ENCODE peak calls at places on chromosome 21, in ten cellular contexts. W, R, G, L, T, E, P, J, Y and B are unnamed samples.

GRCh38 chr21:25550352-25550751 is 56.9 kb downstream of the MRPL39 start:
- DNase-seq in T (no peak), J (no peak), R (no peak), P (no peak), G (no peak), E (no peak), L (no peak), Y (no peak), W (no peak), B (no peak)

GRCh38 chr21:27739187-27739586 is 772.3 kb upstream of the ADAMTS5 start:
- DNase-seq in G (no peak), W (no peak), J (no peak), T (no peak), Y (no peak), L (no peak), R (no peak), E (no peak), P (no peak), B (no peak)

GRCh38 chr21:45383615-45384201 is 21.3 kb upstream of the COL18A1 start:
- DNase-seq in R (no peak), E (no peak), P (no peak), T (peak), W (no peak), G (no peak), Y (no peak), J (no peak), L (peak), B (no peak)

GRCh38 chr21:45859762-45860357 is 121.7 kb upstream of the COL6A1 start:
- DNase-seq in R (no peak), G (no peak), L (peak), J (no peak), E (no peak), W (no peak), Y (no peak), P (no peak), T (no peak), B (no peak)

GRCh38 chr21:16454371-16454770 is 724.6 kb downstream of the USP25 start:
- DNase-seq in J (no peak), E (no peak), Y (peak), L (no peak), T (no peak), P (no peak), W (no peak), R (peak), G (no peak), B (no peak)

GRCh38 chr21:44925027-44925755 is 4.5 kb upstream of the ITGB2 start:
- DNase-seq in R (no peak), Y (no peak), G (no peak), P (no peak), T (no peak), J (no peak), L (no peak), W (no peak), E (no peak), B (peak)

GRCh38 chr21:42660118-42660470 is 6.7 kb downstream of the PDE9A start:
- DNase-seq in R (no peak), Y (no peak), P (no peak), G (no peak), L (no peak), J (no peak), W (no peak), E (no peak), T (no peak), B (no peak)

GRCh38 chr21:39217356-39218081 is 34.3 kb upstream of the PSMG1 start:
- DNase-seq in W (no peak), R (no peak), G (no peak), P (no peak), L (no peak), Y (no peak), E (no peak), J (no peak), T (no peak), B (no peak)

GRCh38 chr21:36917487-36918158 is 48.8 kb downstream of the HLCS start:
- DNase-seq in E (peak), G (peak), W (no peak), R (peak), L (no peak), T (peak), P (peak), Y (peak), J (no peak), B (peak)

GRCh38 chr21:44613386-44614155 is 1.7 kb downstream of the KRTAP10-8 start:
- DNase-seq in P (no peak), W (no peak), G (no peak), L (no peak), J (no peak), Y (no peak), E (no peak), R (no peak), T (no peak), B (no peak)

GRCh38 chr21:40049031-40049958 is 182.1 kb downstream of the PCP4 start:
- DNase-seq in P (no peak), Y (no peak), J (no peak), W (no peak), R (no peak), L (no peak), G (no peak), T (peak), E (no peak), B (peak)

GRCh38 chr21:35811115-35811806 is 249.1 kb downstream of the SETD4 start:
- DNase-seq in G (no peak), T (no peak), Y (no peak), L (no peak), R (no peak), W (no peak), J (no peak), P (no peak), E (no peak), B (no peak)

GRCh38 chr21:34826818-34827217 is 158.0 kb downstream of the CLIC6 start:
- DNase-seq in R (no peak), G (no peak), W (no peak), P (no peak), Y (no peak), L (no peak), T (no peak), E (no peak), J (no peak), B (peak)

GRCh38 chr21:16424331-16424749 is 694.6 kb downstream of the USP25 start:
- DNase-seq in L (no peak), W (no peak), E (no peak), P (no peak), J (no peak), T (no peak), Y (no peak), G (no peak), R (peak), B (no peak)

GRCh38 chr21:34797202-34797527 is 128.4 kb downstream of the CLIC6 start:
- DNase-seq in T (no peak), G (no peak), R (no peak), P (no peak), Y (no peak), W (no peak), J (no peak), E (no peak), L (no peak), B (no peak)

GRCh38 chr21:45224189-45224938 is 63.3 kb downstream of the POFUT2 start:
- DNase-seq in T (peak), L (no peak), P (no peak), J (no peak), Y (no peak), R (peak), G (no peak), W (peak), E (no peak), B (no peak)

GRCh38 chr21:16640297-16641027 is 872.4 kb upstream of the CXADR start:
- DNase-seq in P (no peak), R (no peak), L (no peak), J (no peak), E (no peak), W (no peak), Y (no peak), G (no peak), T (no peak), B (no peak)

GRCh38 chr21:28899744-28900143 is 92.9 kb downstream of the LTN1 start:
- DNase-seq in P (no peak), J (no peak), G (no peak), T (no peak), Y (no peak), E (no peak), L (no peak), W (no peak), R (peak), B (no peak)

GRCh38 chr21:37904879-37905278 is 11.4 kb downstream of the KCNJ6 start:
- DNase-seq in L (no peak), J (no peak), G (no peak), Y (no peak), R (no peak), P (no peak), E (no peak), W (no peak), T (no peak), B (no peak)

GRCh38 chr21:45577806-45578801 is 35.9 kb upstream of the SLC19A1 start:
- DNase-seq in P (no peak), T (no peak), W (no peak), L (peak), J (no peak), Y (no peak), E (no peak), G (no peak), R (no peak), B (no peak)

GRCh38 chr21:44866780-44867179 is 6.7 kb downstream of the PTTG1IP start:
- DNase-seq in Y (no peak), P (no peak), J (no peak), R (peak), L (no peak), G (no peak), E (no peak), W (no peak), T (no peak), B (peak)

GRCh38 chr21:36656138-36656537 is 42.8 kb upstream of the SIM2 start:
- DNase-seq in W (no peak), E (no peak), P (no peak), R (no peak), L (no peak), Y (no peak), J (no peak), G (no peak), T (no peak), B (no peak)

GRCh38 chr21:17088500-17088899 is 424.3 kb upstream of the CXADR start:
- DNase-seq in L (no peak), G (no peak), Y (no peak), E (no peak), W (no peak), T (no peak), P (no peak), R (no peak), J (no peak), B (no peak)

GRCh38 chr21:25916226-25916625 is 181.5 kb downstream of the GABPA start:
- DNase-seq in W (no peak), J (no peak), G (no peak), R (no peak), E (no peak), L (no peak), P (no peak), Y (no peak), T (no peak), B (no peak)

GRCh38 chr21:42174173-42174572 is 44.8 kb upstream of the ABCG1 start:
- DNase-seq in L (no peak), R (peak), Y (no peak), P (no peak), G (peak), J (no peak), T (no peak), E (no peak), W (no peak), B (no peak)

GRCh38 chr21:32888971-32889370 is 117.4 kb upstream of the PAXBP1 start:
- DNase-seq in J (no peak), P (no peak), R (no peak), T (no peak), W (no peak), Y (no peak), E (no peak), L (no peak), G (no peak), B (no peak)

GRCh38 chr21:37675202-37675801 is 241.0 kb downstream of the KCNJ6 start:
- DNase-seq in J (no peak), R (peak), E (no peak), T (peak), P (peak), W (no peak), G (peak), L (peak), Y (peak), B (peak)

GRCh38 chr21:45552696-45553391 is 10.6 kb upstream of the SLC19A1 start:
- DNase-seq in W (no peak), L (peak), E (no peak), T (peak), Y (no peak), R (no peak), J (no peak), P (no peak), G (no peak), B (no peak)

GRCh38 chr21:38359835-38360234 is 103.0 kb downstream of the KCNJ15 start:
- DNase-seq in T (no peak), J (no peak), W (no peak), P (no peak), R (no peak), G (no peak), L (no peak), E (no peak), Y (no peak), B (no peak)

GRCh38 chr21:34817821-34818662 is 149.2 kb downstream of the CLIC6 start:
- DNase-seq in P (no peak), G (no peak), E (no peak), W (no peak), L (no peak), Y (no peak), R (no peak), J (no peak), T (no peak), B (no peak)

GRCh38 chr21:46424062-46424591 is 34.6 kb upstream of the DIP2A start:
- DNase-seq in G (no peak), R (no peak), E (no peak), T (no peak), P (no peak), L (no peak), Y (no peak), J (no peak), W (no peak), B (no peak)

GRCh38 chr21:45781741-45782140 is 138.2 kb downstream of the PCBP3 start:
- DNase-seq in P (no peak), G (no peak), L (no peak), R (no peak), Y (no peak), E (no peak), W (no peak), T (no peak), J (no peak), B (no peak)

GRCh38 chr21:42621166-42621827 is 32.1 kb upstream of the PDE9A start:
- DNase-seq in T (no peak), G (no peak), E (no peak), J (no peak), L (peak), W (no peak), P (no peak), R (no peak), Y (no peak), B (no peak)

GRCh38 chr21:42220138-42220701 is 1.3 kb downstream of the ABCG1 start:
- DNase-seq in G (peak), L (peak), Y (peak), R (peak), W (peak), T (peak), P (peak), J (peak), E (no peak), B (no peak)